ENCODE peak calls at places on chromosomes 7 and 10, in eight cellular contexts. X is testis, G is body of pancreas, I is A549, T is neural progenitor cell, L is cardiac muscle cell, A is AG04450, M is upper lobe of left lung. P is an unnamed sample.

GRCh38 chr10:59991661-59992060 is 85.3 kb upstream of the CCDC6 start:
- DNase-seq in X (peak; percentile 18), G (peak; percentile 72), I (peak; percentile 80), T (peak; percentile 42), L (peak; percentile 60), A (no peak), M (no peak), P (no peak)

GRCh38 chr10:52455095-52455494 is 141.0 kb downstream of the DKK1 start:
- DNase-seq in X (no peak), G (no peak), I (peak; percentile 59), T (no peak), L (no peak), A (no peak), M (no peak), P (no peak)

GRCh38 chr10:111208951-111209350 is 132.1 kb downstream of the ADRA2A start:
- DNase-seq in X (no peak), G (no peak), I (no peak), T (no peak), L (no peak), A (no peak), M (no peak), P (no peak)

GRCh38 chr10:563827-564226 is 125.6 kb downstream of the DIP2C start:
- DNase-seq in X (no peak), G (no peak), I (no peak), T (no peak), L (no peak), A (no peak), M (no peak), P (no peak)

GRCh38 chr7:91812388-91812787 is 68.1 kb downstream of the MTERF1 start:
- DNase-seq in X (no peak), G (no peak), I (no peak), T (no peak), L (peak; percentile 16), A (no peak), M (no peak), P (no peak)

GRCh38 chr10:27720529-27720928 is 25.1 kb downstream of the MKX start:
- DNase-seq in X (no peak), G (no peak), I (no peak), T (no peak), L (no peak), A (no peak), M (no peak), P (no peak)

GRCh38 chr7:114922652-114923402 is 933 bp downstream of the MDFIC start:
- DNase-seq in X (peak; percentile 45), G (peak; percentile 49), I (peak; percentile 74), T (peak; percentile 45), L (peak; percentile 86), A (no peak), M (peak; percentile 91), P (peak; percentile 47)

GRCh38 chr10:121510201-121510771 is 88.0 kb downstream of the FGFR2 start:
- DNase-seq in X (no peak), G (no peak), I (no peak), T (no peak), L (no peak), A (no peak), M (no peak), P (no peak)

GRCh38 chr10:33715303-33715702 is 380.8 kb upstream of the NRP1 start:
- DNase-seq in X (no peak), G (no peak), I (no peak), T (no peak), L (no peak), A (no peak), M (peak; percentile 50), P (no peak)

GRCh38 chr10:48535416-48536225 is 69.3 kb downstream of the ARHGAP22 start:
- DNase-seq in X (peak; percentile 8), G (no peak), I (no peak), T (no peak), L (no peak), A (no peak), M (no peak), P (no peak)

GRCh38 chr7:128431221-128431620 is 21.4 kb upstream of the IMPDH1 start:
- DNase-seq in X (no peak), G (no peak), I (peak; percentile 86), T (peak; percentile 33), L (peak; percentile 67), A (no peak), M (no peak), P (no peak)

GRCh38 chr10:314871-315270 is 179.6 kb downstream of the ZMYND11 start:
- DNase-seq in X (no peak), G (no peak), I (no peak), T (no peak), L (no peak), A (no peak), M (no peak), P (no peak)

GRCh38 chr7:21430575-21430954 is 2.7 kb downstream of the SP4 start:
- DNase-seq in X (no peak), G (peak; percentile 39), I (no peak), T (no peak), L (no peak), A (no peak), M (no peak), P (no peak)

GRCh38 chr7:50562126-50562525 is 3.1 kb downstream of the DDC start:
- DNase-seq in X (peak; percentile 32), G (no peak), I (no peak), T (peak; percentile 51), L (no peak), A (no peak), M (peak; percentile 38), P (no peak)

GRCh38 chr7:69190025-69190424 is 408.2 kb upstream of the AUTS2 start:
- DNase-seq in X (no peak), G (no peak), I (no peak), T (no peak), L (no peak), A (no peak), M (no peak), P (no peak)

GRCh38 chr7:69189406-69189805 is 408.9 kb upstream of the AUTS2 start:
- DNase-seq in X (no peak), G (no peak), I (no peak), T (no peak), L (no peak), A (no peak), M (no peak), P (no peak)

GRCh38 chr7:69185170-69185569 is 413.1 kb upstream of the AUTS2 start:
- DNase-seq in X (no peak), G (no peak), I (no peak), T (no peak), L (no peak), A (no peak), M (no peak), P (no peak)

GRCh38 chr7:69186974-69187373 is 411.3 kb upstream of the AUTS2 start:
- DNase-seq in X (no peak), G (no peak), I (no peak), T (no peak), L (no peak), A (no peak), M (no peak), P (no peak)

DNA sequence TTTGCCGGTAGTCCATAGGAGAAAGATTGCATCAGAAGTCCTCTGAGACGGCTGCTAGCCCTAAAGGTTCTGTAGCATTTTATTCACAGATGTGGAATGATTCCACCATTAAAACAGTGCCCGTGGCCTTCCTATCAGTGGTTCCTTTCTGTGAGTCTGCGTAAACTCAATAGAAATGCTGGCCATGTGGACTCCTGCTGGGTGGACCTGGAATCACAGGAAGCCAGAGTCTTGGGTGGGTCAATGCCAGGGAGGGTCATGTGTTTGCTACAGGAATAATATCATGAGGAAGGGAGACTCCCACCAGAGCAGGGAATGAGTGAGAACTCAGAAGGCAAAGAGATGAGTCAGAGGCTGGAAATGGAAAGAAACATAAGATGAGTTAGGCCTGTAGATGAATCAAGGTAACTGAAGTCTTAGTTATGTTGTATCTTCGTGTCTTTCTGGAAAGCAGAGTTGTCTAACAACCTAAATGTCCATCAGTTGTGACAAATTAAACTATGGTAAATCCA is 410.4 kb upstream of the AUTS2 start:
- DNase-seq in X (no peak), G (no peak), I (peak; percentile 23), T (no peak), L (peak; percentile 15), A (no peak), M (no peak), P (no peak)
- TF ChIP-seq CTCF in X (no peak), G (no peak), I (no peak), T (no peak), L (no peak), A (no peak), M (no peak), P (no peak)

DNA sequence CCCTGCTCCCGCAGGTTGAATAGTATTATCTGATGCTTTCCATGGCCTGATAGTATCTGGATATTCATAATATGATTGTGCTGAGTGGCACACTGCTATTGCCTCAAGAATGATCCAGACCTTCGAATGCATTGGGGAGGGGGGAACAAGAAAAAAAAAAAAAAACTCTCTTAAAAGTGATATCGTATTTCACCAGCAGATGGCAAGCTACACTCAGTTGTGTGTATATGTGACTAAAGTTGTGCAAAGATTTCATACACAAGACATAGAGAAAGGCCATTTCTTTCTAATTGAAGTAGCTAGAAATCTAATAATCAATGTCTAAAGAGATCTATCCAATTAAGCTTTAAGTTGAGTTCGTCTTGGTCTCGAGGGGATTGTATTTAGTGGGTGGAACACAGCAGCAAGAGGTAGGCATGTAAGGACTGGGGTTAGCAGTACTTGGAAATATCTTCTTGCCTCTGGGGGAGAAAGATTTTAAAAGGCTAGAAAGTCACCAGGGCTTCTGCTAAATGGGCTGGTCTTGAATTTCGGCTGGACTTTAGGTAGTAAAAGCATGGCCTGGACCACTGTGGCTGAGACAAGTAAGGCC is 15.3 kb downstream of the SFRP4 start:
- DNase-seq in X (no peak), G (peak; percentile 6), I (peak; percentile 83), T (peak; percentile 55), L (peak; percentile 74), A (no peak), M (no peak), P (no peak)
- H3K27ac ChIP-seq in X (no peak overlapping the region), G (no peak overlapping the region), I (peak overlapping the region; percentile 87), T (no peak overlapping the region), L (no peak overlapping the region), A (no peak overlapping the region), M (no peak overlapping the region), P (no peak overlapping the region)

GRCh38 chr10:70809726-70810125 is 6.0 kb upstream of the SGPL1 start:
- DNase-seq in X (peak; percentile 39), G (no peak), I (no peak), T (no peak), L (no peak), A (no peak), M (no peak), P (no peak)

GRCh38 chr10:70805619-70806215 is 10.0 kb upstream of the SGPL1 start:
- DNase-seq in X (no peak), G (no peak), I (no peak), T (no peak), L (no peak), A (no peak), M (no peak), P (no peak)

GRCh38 chr10:70809011-70809611 is 6.6 kb upstream of the SGPL1 start:
- DNase-seq in X (peak; percentile 64), G (no peak), I (no peak), T (no peak), L (no peak), A (no peak), M (no peak), P (no peak)

GRCh38 chr10:70806841-70807240 is 8.9 kb upstream of the SGPL1 start:
- DNase-seq in X (no peak), G (no peak), I (no peak), T (no peak), L (no peak), A (no peak), M (no peak), P (no peak)

GRCh38 chr10:70807566-70807965 is 8.2 kb upstream of the SGPL1 start:
- DNase-seq in X (no peak), G (no peak), I (no peak), T (no peak), L (no peak), A (no peak), M (no peak), P (no peak)
- H3K9me3 ChIP-seq in X (no peaks in the 10 kb centered on the region), G (no peaks in the 10 kb centered on the region), I (no peaks in the 10 kb centered on the region), T (no peaks in the 10 kb centered on the region), L (no peaks in the 10 kb centered on the region), A (no peaks in the 10 kb centered on the region), M (no peaks in the 10 kb centered on the region), P (no peaks in the 10 kb centered on the region)

GRCh38 chr10:17022898-17023297 is 106.7 kb downstream of the CUBN start:
- DNase-seq in X (no peak), G (no peak), I (no peak), T (no peak), L (peak; percentile 82), A (no peak), M (no peak), P (no peak)
- TF ChIP-seq CTCF in X (no peak), G (no peak), I (no peak), T (no peak), L (no peak), A (no peak), M (no peak), P (no peak)

P was measured in CD4-positive, alpha-beta T cell.